ENCODE peak calls at places on chromosomes 3 and 15, in four cellular contexts. One of them, this sample, is unnamed.

GRCh38 chr15:45185069-45185779 is 2.5 kb downstream of the SHF start:
- DNase-seq in PC-3: no peak
- DNase-seq in hepatocyte: no peak
- DNase-seq in GM23338: no peak
- DNase-seq in this sample: no peak

GRCh38 chr3:24683511-24684384 is 189.1 kb upstream of the THRB start:
- DNase-seq in PC-3: peak
- DNase-seq in hepatocyte: peak
- DNase-seq in GM23338: peak
- DNase-seq in this sample: no peak

GRCh38 chr15:66004618-66005262 is 135.4 kb downstream of the RAB11A start:
- DNase-seq in PC-3: peak
- DNase-seq in hepatocyte: peak
- DNase-seq in GM23338: peak
- DNase-seq in this sample: peak

GRCh38 chr15:56234804-56235203 is 8.9 kb downstream of the RFX7 start:
- DNase-seq in PC-3: no peak
- DNase-seq in hepatocyte: no peak
- DNase-seq in GM23338: no peak
- DNase-seq in this sample: no peak

GRCh38 chr15:82575335-82575734 is 35.1 kb upstream of the RPS17 start:
- DNase-seq in PC-3: no peak
- DNase-seq in hepatocyte: no peak
- DNase-seq in GM23338: no peak
- DNase-seq in this sample: no peak

GRCh38 chr3:20658491-20658890 is 472.5 kb upstream of the SGO1 start:
- DNase-seq in PC-3: no peak
- DNase-seq in hepatocyte: no peak
- DNase-seq in GM23338: no peak
- DNase-seq in this sample: no peak

GRCh38 chr15:75928680-75929608 is 25.3 kb downstream of the FBXO22 start:
- DNase-seq in PC-3: peak
- DNase-seq in hepatocyte: peak
- DNase-seq in GM23338: peak
- DNase-seq in this sample: peak

GRCh38 chr15:72315706-72316370 is 4.1 kb downstream of the CELF6 start:
- DNase-seq in PC-3: no peak
- DNase-seq in hepatocyte: peak
- DNase-seq in GM23338: no peak
- DNase-seq in this sample: no peak

GRCh38 chr3:15295506-15295905 is 36.9 kb downstream of the SH3BP5 start:
- DNase-seq in PC-3: no peak
- DNase-seq in hepatocyte: no peak
- DNase-seq in GM23338: no peak
- DNase-seq in this sample: no peak

GRCh38 chr3:98962189-98962930 is 60.9 kb upstream of the DCBLD2 start:
- DNase-seq in PC-3: peak
- DNase-seq in hepatocyte: peak
- DNase-seq in GM23338: no peak
- DNase-seq in this sample: no peak

GRCh38 chr3:187621881-187622280 is 48.3 kb downstream of the SST start:
- DNase-seq in PC-3: no peak
- DNase-seq in hepatocyte: no peak
- DNase-seq in GM23338: no peak
- DNase-seq in this sample: no peak

GRCh38 chr15:68372291-68372811 is 59.6 kb downstream of the ITGA11 start:
- DNase-seq in PC-3: peak
- DNase-seq in hepatocyte: no peak
- DNase-seq in GM23338: peak
- DNase-seq in this sample: no peak

GRCh38 chr3:172885704-172886103 is 135.2 kb downstream of the ECT2 start:
- DNase-seq in PC-3: no peak
- DNase-seq in hepatocyte: no peak
- DNase-seq in GM23338: no peak
- DNase-seq in this sample: no peak

GRCh38 chr3:51932471-51933370 is 9.0 kb downstream of the RRP9 start:
- DNase-seq in PC-3: no peak
- DNase-seq in hepatocyte: no peak
- DNase-seq in GM23338: no peak
- DNase-seq in this sample: no peak

GRCh38 chr3:180977498-180977897 is 12.0 kb downstream of the DNAJC19 start:
- DNase-seq in PC-3: no peak
- DNase-seq in hepatocyte: no peak
- DNase-seq in GM23338: no peak
- DNase-seq in this sample: no peak
- TF ChIP-seq CTCF in PC-3: no peak
- TF ChIP-seq CTCF in hepatocyte: no peak
- TF ChIP-seq CTCF in GM23338: no peak
- TF ChIP-seq CTCF in this sample: no peak

GRCh38 chr3:120506828-120507774 is 56.3 kb upstream of the FSTL1 start:
- DNase-seq in PC-3: peak
- DNase-seq in hepatocyte: peak
- DNase-seq in GM23338: peak
- DNase-seq in this sample: peak
- H3K4me2 ChIP-seq in PC-3: peak
- H3K4me2 ChIP-seq in hepatocyte: no peak
- H3K4me2 ChIP-seq in GM23338: no peak
- H3K4me2 ChIP-seq in this sample: no peak

GRCh38 chr3:32896143-32896542 is 55.3 kb upstream of the CCR4 start:
- DNase-seq in PC-3: no peak
- DNase-seq in hepatocyte: no peak
- DNase-seq in GM23338: no peak
- DNase-seq in this sample: no peak

GRCh38 chr3:32899265-32899664 is 52.2 kb upstream of the CCR4 start:
- DNase-seq in PC-3: no peak
- DNase-seq in hepatocyte: no peak
- DNase-seq in GM23338: no peak
- DNase-seq in this sample: no peak

GRCh38 chr3:32895701-32896100 is 55.7 kb upstream of the CCR4 start:
- DNase-seq in PC-3: no peak
- DNase-seq in hepatocyte: no peak
- DNase-seq in GM23338: no peak
- DNase-seq in this sample: no peak

GRCh38 chr3:32897202-32897601 is 54.2 kb upstream of the CCR4 start:
- DNase-seq in PC-3: no peak
- DNase-seq in hepatocyte: no peak
- DNase-seq in GM23338: no peak
- DNase-seq in this sample: no peak

GRCh38 chr3:32897981-32898623 is 53.3 kb upstream of the CCR4 start:
- DNase-seq in PC-3: peak
- DNase-seq in hepatocyte: no peak
- DNase-seq in GM23338: peak
- DNase-seq in this sample: no peak
- TF ChIP-seq EZH2phosphoT487 in PC-3: no peak
- TF ChIP-seq EZH2phosphoT487 in hepatocyte: no peak
- TF ChIP-seq EZH2phosphoT487 in GM23338: no peak
- TF ChIP-seq EZH2phosphoT487 in this sample: no peak

GRCh38 chr3:12994607-12995388 is 78.4 kb downstream of the IQSEC1 start:
- DNase-seq in PC-3: peak
- DNase-seq in hepatocyte: peak
- DNase-seq in GM23338: peak
- DNase-seq in this sample: peak
- TF ChIP-seq CTCF in PC-3: peak
- TF ChIP-seq CTCF in hepatocyte: peak
- TF ChIP-seq CTCF in GM23338: peak
- TF ChIP-seq CTCF in this sample: peak

DNA sequence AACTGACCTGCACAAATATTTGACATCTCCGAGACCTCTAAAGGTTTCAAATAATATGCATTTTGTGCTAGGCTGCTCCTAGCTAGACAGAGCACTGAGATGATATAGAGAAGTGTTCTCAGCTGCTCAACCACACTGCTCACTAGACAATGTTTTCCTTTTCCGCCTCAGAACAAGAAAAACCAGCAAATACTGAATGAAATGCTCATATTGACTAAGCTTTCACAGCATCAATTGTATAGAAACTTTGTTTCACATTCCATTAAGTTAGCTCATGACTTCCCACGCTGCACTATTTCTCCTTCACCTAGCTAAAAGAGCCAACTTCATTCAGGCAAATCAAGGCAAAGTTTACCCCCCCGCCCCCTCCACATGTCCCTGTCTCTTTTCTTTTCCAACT is 719 bp downstream of the ZNF385D start:
- DNase-seq in PC-3: peak
- DNase-seq in hepatocyte: no peak
- DNase-seq in GM23338: peak
- DNase-seq in this sample: no peak
- H3K4me2 ChIP-seq in PC-3: peak
- H3K4me2 ChIP-seq in hepatocyte: peak
- H3K4me2 ChIP-seq in GM23338: peak
- H3K4me2 ChIP-seq in this sample: no peak